ENCODE peak calls at places on chromosomes 11 and 22, in six cellular contexts. K is fibroblast of lung, A is spleen, H is right lobe of liver, B is keratinocyte, V is uterus. J is an unnamed sample.
A peak's percentile ranks its signal among the peaks of the same experiment; 100 is the strongest.

GRCh38 chr11:83681045-83681781 is 395.0 kb upstream of the CCDC90B start:
- DNase-seq in K (no peak), A (no peak), H (no peak), B (no peak), V (no peak), J (no peak)

GRCh38 chr22:49905465-49905864 is 12.8 kb downstream of the ALG12 start:
- DNase-seq in K (no peak), A (peak; percentile 60), H (no peak), B (no peak), V (no peak), J (no peak)

GRCh38 chr11:110972640-110973039 is 260.4 kb upstream of the ARHGAP20 start:
- DNase-seq in K (peak; percentile 89), A (no peak), H (no peak), B (no peak), V (no peak), J (peak; percentile 5)

GRCh38 chr22:39868741-39869140 is 24.8 kb downstream of the ENTHD1 start:
- DNase-seq in K (no peak), A (no peak), H (no peak), B (no peak), V (no peak), J (no peak)

GRCh38 chr11:23155503-23155902 is 295.2 kb upstream of the CCDC179 start:
- DNase-seq in K (no peak), A (no peak), H (no peak), B (no peak), V (no peak), J (no peak)

GRCh38 chr11:12052676-12053605 is 44.5 kb upstream of the DKK3 start:
- DNase-seq in K (no peak), A (no peak), H (peak; percentile 71), B (no peak), V (no peak), J (no peak)

GRCh38 chr11:79375818-79376550 is 64.8 kb downstream of the TENM4 start:
- DNase-seq in K (no peak), A (no peak), H (no peak), B (peak; percentile 71), V (no peak), J (peak; percentile 68)

GRCh38 chr11:32429477-32429876 is 5.9 kb downstream of the WT1 start:
- DNase-seq in K (no peak), A (no peak), H (no peak), B (no peak), V (no peak), J (no peak)

GRCh38 chr11:62832346-62833234 is at the start of gene TEX54:
- DNase-seq in K (no peak), A (peak; percentile 85), H (peak; percentile 62), B (no peak), V (peak; percentile 44), J (no peak)

GRCh38 chr22:36467946-36468345 is 13.5 kb downstream of the TXN2 start:
- DNase-seq in K (peak; percentile 97), A (no peak), H (no peak), B (no peak), V (no peak), J (peak; percentile 78)

GRCh38 chr11:124717421-124717785 is 22.3 kb upstream of the NRGN start:
- DNase-seq in K (no peak), A (no peak), H (no peak), B (peak; percentile 32), V (no peak), J (peak; percentile 60)

GRCh38 chr11:77102246-77103210 is at the start of gene OMP:
- DNase-seq in K (no peak), A (peak; percentile 68), H (peak; percentile 48), B (no peak), V (no peak), J (no peak)

GRCh38 chr11:91946397-91947090 is 278.1 kb upstream of the FAT3 start:
- DNase-seq in K (peak; percentile 64), A (no peak), H (no peak), B (no peak), V (no peak), J (no peak)

GRCh38 chr11:19326499-19326898 is 85.8 kb upstream of the E2F8 start:
- DNase-seq in K (peak; percentile 52), A (no peak), H (no peak), B (no peak), V (no peak), J (no peak)

GRCh38 chr11:111347002-111347722 is 31.9 kb downstream of the POU2AF1 start:
- DNase-seq in K (no peak), A (no peak), H (no peak), B (no peak), V (peak; percentile 62), J (no peak)

GRCh38 chr22:38204784-38205183 is 3.0 kb downstream of the MAFF start:
- DNase-seq in K (no peak), A (no peak), H (no peak), B (no peak), V (no peak), J (no peak)

GRCh38 chr11:62538470-62539237 is 8.0 kb downstream of the AHNAK start:
- DNase-seq in K (no peak), A (no peak), H (no peak), B (no peak), V (no peak), J (no peak)

GRCh38 chr11:111331711-111332479 is 33.5 kb downstream of the POU2AF3 start:
- DNase-seq in K (peak; percentile 23), A (no peak), H (no peak), B (no peak), V (no peak), J (no peak)

GRCh38 chr11:68353118-68353517 is 40.7 kb downstream of the LRP5 start:
- DNase-seq in K (no peak), A (no peak), H (no peak), B (no peak), V (no peak), J (no peak)

GRCh38 chr22:33018232-33018864 is 39.8 kb downstream of the SYN3 start:
- DNase-seq in K (peak; percentile 45), A (no peak), H (no peak), B (no peak), V (peak; percentile 53), J (peak; percentile 40)

GRCh38 chr22:20213833-20214708 is 54.0 kb downstream of the RTN4R start:
- DNase-seq in K (no peak), A (no peak), H (no peak), B (no peak), V (no peak), J (no peak)

GRCh38 chr11:26199341-26199740 is 132.6 kb upstream of the ANO3 start:
- DNase-seq in K (peak; percentile 74), A (no peak), H (no peak), B (no peak), V (no peak), J (no peak)

GRCh38 chr11:94553938-94554337 is 10.2 kb downstream of the FUT4 start:
- DNase-seq in K (peak; percentile 50), A (no peak), H (no peak), B (no peak), V (no peak), J (no peak)

GRCh38 chr22:19668748-19669147 is 45.6 kb upstream of the SEPTIN5 start:
- DNase-seq in K (no peak), A (no peak), H (no peak), B (no peak), V (no peak), J (no peak)

GRCh38 chr11:128021304-128022006 is 565.9 kb downstream of the ETS1 start:
- DNase-seq in K (peak; percentile 31), A (no peak), H (peak; percentile 87), B (no peak), V (no peak), J (no peak)
- TF ChIP-seq CTCF in K (peak; percentile 39), A (no peak), H (peak; percentile 9), B (peak; percentile 48), V (no peak), J (no peak)

GRCh38 chr11:296976-297665 is 2.2 kb downstream of the IFITM5 start:
- DNase-seq in K (no peak), A (peak; percentile 71), H (no peak), B (no peak), V (no peak), J (no peak)
- H3K27ac ChIP-seq in K (no peak overlapping the region), A (no peak overlapping the region), H (no peak overlapping the region), B (no peak overlapping the region), V (no peak overlapping the region), J (peak overlapping the region; percentile 9)

GRCh38 chr11:106017088-106017487 is 5.0 kb downstream of the MSANTD4 start:
- DNase-seq in K (no peak), A (no peak), H (no peak), B (no peak), V (no peak), J (no peak)

GRCh38 chr11:106022795-106023275 is 795 bp upstream of the MSANTD4 start:
- DNase-seq in K (no peak), A (no peak), H (no peak), B (no peak), V (no peak), J (no peak)

GRCh38 chr11:106021181-106021966 is 666 bp downstream of the MSANTD4 start:
- DNase-seq in K (peak; percentile 77), A (no peak), H (no peak), B (no peak), V (no peak), J (peak; percentile 13)

DNA sequence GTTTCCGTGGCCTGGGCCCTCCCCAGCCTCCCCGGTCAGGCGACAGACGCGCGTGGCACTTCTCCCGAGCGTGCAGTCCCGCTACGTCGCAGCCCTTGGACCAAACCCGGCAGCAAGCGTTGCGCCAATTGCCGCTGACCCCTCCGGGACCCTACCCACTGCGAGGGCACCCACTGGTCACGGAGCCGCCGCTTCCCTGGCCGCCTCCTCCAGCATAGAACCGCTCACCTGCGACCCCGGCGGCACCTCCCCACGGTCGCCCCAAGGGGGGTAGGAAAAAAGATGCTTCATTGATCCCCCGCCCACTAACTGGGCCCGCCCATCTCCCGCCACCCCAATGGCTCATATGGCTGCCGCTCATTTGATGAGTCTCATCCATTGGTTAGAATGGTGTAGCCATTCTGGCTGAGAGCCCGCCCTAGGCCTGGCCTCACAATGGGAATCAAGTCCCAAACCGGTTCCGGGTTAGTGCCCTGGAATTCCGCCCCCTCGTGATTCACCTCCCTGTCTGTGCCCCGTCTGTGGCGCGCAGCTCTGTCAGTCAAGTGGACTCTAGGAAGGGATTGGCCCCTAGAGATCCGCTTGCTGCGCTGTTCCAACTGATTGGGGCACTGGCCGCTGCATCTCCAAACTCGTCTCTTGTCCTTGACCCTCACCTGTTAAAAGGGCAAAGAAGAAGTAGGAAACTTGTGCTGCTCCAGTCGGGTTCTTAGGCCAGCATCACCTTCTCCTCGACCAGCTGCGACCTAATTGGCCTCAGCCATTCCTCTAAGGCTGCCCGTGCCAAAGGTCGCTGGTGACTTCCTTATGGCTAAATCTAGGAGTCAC is at the start of gene MSANTD4:
- DNase-seq in K (peak; percentile 100), A (peak; percentile 98), H (peak; percentile 99), B (peak; percentile 84), V (peak; percentile 99), J (peak; percentile 99)
- TF ChIP-seq CTCF in K (no peak), A (no peak), H (peak; percentile 6), B (no peak), V (no peak), J (no peak)

DNA sequence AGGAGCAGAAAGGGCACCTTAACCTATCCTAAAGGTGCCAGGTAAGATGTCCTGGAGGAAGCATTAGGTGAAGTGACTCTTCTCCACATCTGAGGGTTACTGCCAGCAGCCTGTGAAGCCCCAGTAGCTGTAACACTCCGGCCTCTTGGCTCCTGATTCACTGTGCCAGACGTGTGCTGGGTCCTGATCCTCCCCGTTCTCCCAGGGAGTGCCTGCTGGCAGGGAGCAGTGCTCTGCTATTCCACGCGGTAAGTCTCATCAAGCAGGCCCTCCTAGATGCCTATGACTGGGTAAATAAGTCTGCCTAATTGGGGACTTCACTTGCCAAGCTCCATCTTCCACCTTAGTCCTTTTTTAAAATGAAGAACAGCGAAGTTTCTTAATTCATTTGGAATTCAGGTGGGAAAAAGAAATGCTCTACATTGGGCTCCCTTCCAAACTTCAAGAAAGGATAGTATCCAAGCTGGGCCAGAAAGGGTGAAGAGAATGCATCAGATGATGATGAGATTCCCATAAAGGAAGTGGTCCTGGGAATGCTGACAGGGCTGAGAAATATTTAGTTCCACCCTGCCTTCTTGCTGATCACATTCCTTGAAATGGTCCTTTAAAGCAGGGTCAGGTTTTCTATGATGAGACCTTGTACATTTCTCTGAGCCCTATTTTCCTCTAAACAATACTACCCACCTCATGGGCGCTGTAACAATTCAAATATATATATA is 188.0 kb downstream of the MAML2 start:
- DNase-seq in K (peak; percentile 56), A (no peak), H (no peak), B (no peak), V (no peak), J (no peak)
- H3K27ac ChIP-seq in K (peak overlapping the region; percentile 98), A (peak overlapping the region; percentile 80), H (peak overlapping the region; percentile 20), B (peak overlapping the region; percentile 89), V (peak overlapping the region; percentile 84), J (peak overlapping the region; percentile 38)

J was measured in RWPE1.